ENCODE peak calls at places on chromosomes 2 and 18, in eight cellular contexts. V is tibial artery, I is prostate gland, P is esophagus squamous epithelium, M is astrocyte, X is HepG2, R is gastrocnemius medialis, Y is sigmoid colon. J is an unnamed sample. For H3K36me3 and H3K27me3, the result is how much of the 10 kb centered on the place peaks cover.

GRCh38 chr2:52144588-52144987 is 1112.7 kb upstream of the NRXN1 start:
- DNase-seq in R (no peak), V (no peak), M (no peak), Y (no peak), X (no peak), I (no peak), P (no peak), J (peak)

GRCh38 chr2:128661289-128661688 is 342.6 kb upstream of the HS6ST1 start:
- DNase-seq in Y (no peak), M (no peak), I (no peak), R (no peak), X (no peak), V (peak), P (no peak), J (no peak)

GRCh38 chr2:100752628-100753333 is 67.2 kb upstream of the NPAS2 start:
- DNase-seq in X (peak), I (no peak), M (peak), Y (no peak), P (no peak), V (no peak), R (no peak), J (no peak)

GRCh38 chr2:44273076-44273475 is 2.2 kb upstream of the SLC3A1 start:
- DNase-seq in R (no peak), I (no peak), P (no peak), M (no peak), Y (no peak), X (no peak), V (no peak), J (peak)

GRCh38 chr2:195737531-195738162 is 80.6 kb downstream of the SLC39A10 start:
- DNase-seq in M (no peak), R (no peak), X (no peak), V (no peak), Y (no peak), I (no peak), P (no peak), J (no peak)

GRCh38 chr2:27021253-27021801 is 11.4 kb upstream of the TMEM214 start:
- DNase-seq in V (peak), R (no peak), I (peak), Y (no peak), M (peak), P (no peak), X (peak), J (no peak)

GRCh38 chr2:174259981-174260380 is 11.6 kb upstream of the OLA1 start:
- DNase-seq in I (no peak), P (no peak), X (no peak), Y (no peak), V (no peak), M (peak), R (no peak), J (no peak)

GRCh38 chr2:218186355-218186766 is 19.6 kb upstream of the CXCR1 start:
- DNase-seq in X (peak), M (peak), Y (peak), I (peak), P (no peak), V (peak), R (peak), J (peak)

GRCh38 chr2:48952614-48953013 is 197.1 kb upstream of the LHCGR start:
- DNase-seq in X (no peak), Y (no peak), V (no peak), M (no peak), P (no peak), R (no peak), I (no peak), J (no peak)

GRCh38 chr18:68742206-68742605 is 27.3 kb upstream of the TMX3 start:
- DNase-seq in I (no peak), R (no peak), X (no peak), M (no peak), Y (no peak), V (no peak), P (no peak), J (no peak)

GRCh38 chr18:72834731-72835130 is 33.1 kb downstream of the NETO1 start:
- DNase-seq in R (no peak), M (no peak), I (no peak), Y (no peak), X (no peak), V (no peak), P (no peak), J (no peak)

GRCh38 chr2:19722486-19723420 is 179.0 kb downstream of the TTC32 start:
- DNase-seq in M (no peak), V (no peak), X (no peak), P (no peak), I (no peak), Y (peak), R (no peak), J (no peak)

GRCh38 chr2:206230060-206230890 is 44.2 kb upstream of the ZDBF2 start:
- DNase-seq in R (no peak), V (no peak), M (no peak), Y (no peak), P (no peak), I (no peak), X (no peak), J (peak)

GRCh38 chr2:72983500-72984039 is 66.3 kb downstream of the EMX1 start:
- DNase-seq in R (no peak), P (no peak), I (no peak), V (no peak), M (no peak), X (peak), Y (no peak), J (no peak)

GRCh38 chr2:60499082-60499429 is 54.4 kb downstream of the BCL11A start:
- DNase-seq in I (no peak), P (no peak), R (no peak), X (no peak), M (no peak), V (no peak), Y (no peak), J (no peak)

GRCh38 chr2:231068525-231069222 is 12.0 kb downstream of the PSMD1 start:
- DNase-seq in M (peak), P (no peak), I (no peak), Y (no peak), V (no peak), X (peak), R (no peak), J (no peak)

GRCh38 chr2:27901219-27901618 is 10.7 kb downstream of the BABAM2 start:
- DNase-seq in X (no peak), R (peak), V (no peak), I (no peak), M (peak), P (no peak), Y (no peak), J (no peak)

GRCh38 chr18:77090546-77091200 is 41.9 kb downstream of the MBP start:
- DNase-seq in X (no peak), Y (no peak), I (no peak), R (no peak), M (no peak), V (no peak), P (no peak), J (no peak)

GRCh38 chr18:79951545-79952456 is at the start of gene SLC66A2:
- DNase-seq in I (peak), M (peak), V (peak), R (peak), P (peak), Y (peak), X (peak), J (peak)

GRCh38 chr2:190466819-190467444 is 58.8 kb downstream of the MFSD6 start:
- DNase-seq in I (no peak), P (no peak), X (peak), Y (no peak), M (no peak), V (no peak), R (no peak), J (peak)

GRCh38 chr2:188456114-188456909 is 164.6 kb downstream of the GULP1 start:
- DNase-seq in M (no peak), I (no peak), X (no peak), R (no peak), P (no peak), Y (no peak), V (no peak), J (peak)

GRCh38 chr2:187338679-187339121 is 109.4 kb downstream of the CALCRL start:
- DNase-seq in R (no peak), X (no peak), V (peak), I (no peak), M (no peak), P (no peak), Y (no peak), J (no peak)

GRCh38 chr2:6637329-6637728 is 228.4 kb downstream of the CMPK2 start:
- DNase-seq in I (no peak), P (no peak), M (no peak), X (no peak), R (no peak), V (no peak), Y (no peak), J (no peak)

GRCh38 chr2:56624181-56624580 is 440.4 kb downstream of the CCDC85A start:
- DNase-seq in Y (no peak), P (no peak), V (no peak), M (no peak), X (no peak), I (no peak), R (no peak), J (no peak)

GRCh38 chr2:171513719-171514160 is 8.5 kb upstream of the CYBRD1 start:
- DNase-seq in I (no peak), X (no peak), V (no peak), R (no peak), Y (no peak), M (no peak), P (no peak), J (no peak)

GRCh38 chr18:77068321-77068841 is 64.2 kb downstream of the MBP start:
- DNase-seq in R (no peak), M (peak), P (no peak), Y (no peak), V (no peak), X (no peak), I (no peak), J (no peak)

GRCh38 chr18:49733896-49734585 is 79.3 kb downstream of the ACAA2 start:
- DNase-seq in X (no peak), P (no peak), M (no peak), R (no peak), V (no peak), I (no peak), Y (no peak), J (no peak)

GRCh38 chr2:132754867-132755472 is 85.0 kb upstream of the LYPD1 start:
- DNase-seq in M (no peak), X (no peak), P (no peak), V (no peak), Y (no peak), R (no peak), I (no peak), J (no peak)

GRCh38 chr2:11500702-11501303 is 33.0 kb upstream of the GREB1 start:
- DNase-seq in I (no peak), V (no peak), X (no peak), M (no peak), Y (no peak), R (no peak), P (no peak), J (no peak)

GRCh38 chr2:177556134-177556533 is 163.6 kb downstream of the AGPS start:
- DNase-seq in Y (no peak), I (no peak), V (no peak), M (no peak), R (no peak), P (no peak), X (no peak), J (no peak)

GRCh38 chr2:183209395-183210028 is 85.3 kb downstream of the NUP35 start:
- DNase-seq in X (no peak), R (no peak), V (no peak), P (no peak), M (no peak), Y (no peak), I (no peak), J (no peak)

GRCh38 chr2:33650171-33650570 is 51.1 kb upstream of the FAM98A start:
- DNase-seq in P (no peak), X (no peak), R (no peak), Y (no peak), V (no peak), I (no peak), M (no peak), J (no peak)

GRCh38 chr2:85851253-85851955 is 37.4 kb downstream of the ST3GAL5 start:
- DNase-seq in Y (peak), X (no peak), V (no peak), R (peak), I (peak), P (no peak), M (no peak), J (no peak)

GRCh38 chr2:73892631-73893329 is at the start of gene ACTG2:
- DNase-seq in I (no peak), M (peak), R (no peak), P (no peak), X (no peak), V (peak), Y (peak), J (peak)

GRCh38 chr2:131431336-131431735 is 44.6 kb upstream of the TUBA3D start:
- DNase-seq in V (no peak), P (no peak), R (no peak), M (peak), Y (no peak), I (no peak), X (no peak), J (no peak)

GRCh38 chr2:25279091-25279651 is 62.6 kb downstream of the DNMT3A start:
- DNase-seq in V (peak), R (peak), I (peak), X (no peak), P (peak), M (no peak), Y (peak), J (no peak)

GRCh38 chr2:188810591-188810990 is 163.6 kb upstream of the COL3A1 start:
- DNase-seq in M (peak), R (no peak), X (no peak), I (no peak), Y (no peak), V (no peak), P (no peak), J (no peak)

GRCh38 chr2:210167227-210167626 is 4.0 kb downstream of the KANSL1L start:
- DNase-seq in I (no peak), Y (no peak), V (no peak), R (no peak), P (no peak), M (peak), X (no peak), J (no peak)

GRCh38 chr2:159612255-159612901 is 4.0 kb downstream of the BAZ2B start:
- DNase-seq in V (no peak), I (no peak), Y (no peak), X (no peak), M (no peak), R (no peak), P (no peak), J (peak)

GRCh38 chr2:157853211-157853610 is 22.9 kb downstream of the ACVR1 start:
- DNase-seq in X (no peak), M (peak), I (no peak), V (no peak), P (no peak), Y (no peak), R (no peak), J (no peak)

GRCh38 chr2:28986429-28986828 is 5.3 kb downstream of the TOGARAM2 start:
- DNase-seq in P (no peak), R (no peak), Y (peak), M (no peak), V (no peak), X (no peak), I (no peak), J (no peak)
- H3K36me3 ChIP-seq in P (under half), R (under half), Y (under half), M (under half), V (under half), X (under half), I (under half), J (under half)

DNA sequence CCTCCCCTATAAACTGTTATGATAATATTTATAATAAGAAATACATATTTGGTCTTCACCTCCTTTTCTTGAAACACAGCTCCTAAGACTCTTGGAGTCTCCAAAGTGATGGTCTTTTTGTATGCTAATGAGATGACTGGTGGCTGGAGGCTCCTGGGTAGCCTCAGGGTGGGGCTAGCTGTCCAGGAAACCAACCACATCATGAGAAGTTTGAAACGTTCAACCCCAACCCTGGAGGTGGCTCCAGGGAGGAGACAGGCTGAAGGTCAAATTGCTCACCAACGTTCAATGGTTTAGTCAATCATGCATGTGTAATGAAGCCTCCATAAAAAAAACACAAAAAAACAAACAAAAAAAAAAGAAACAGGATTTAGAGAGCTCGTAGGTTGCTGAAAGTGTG is 298.7 kb upstream of the MGAT5 start:
- DNase-seq in Y (no peak), P (no peak), I (no peak), M (no peak), X (no peak), R (no peak), V (no peak), J (no peak)
- H3K27me3 ChIP-seq in Y (under half), P (under half), I (under half), M (under half), X (under half), R (under half), V (under half), J (under half)

DNA sequence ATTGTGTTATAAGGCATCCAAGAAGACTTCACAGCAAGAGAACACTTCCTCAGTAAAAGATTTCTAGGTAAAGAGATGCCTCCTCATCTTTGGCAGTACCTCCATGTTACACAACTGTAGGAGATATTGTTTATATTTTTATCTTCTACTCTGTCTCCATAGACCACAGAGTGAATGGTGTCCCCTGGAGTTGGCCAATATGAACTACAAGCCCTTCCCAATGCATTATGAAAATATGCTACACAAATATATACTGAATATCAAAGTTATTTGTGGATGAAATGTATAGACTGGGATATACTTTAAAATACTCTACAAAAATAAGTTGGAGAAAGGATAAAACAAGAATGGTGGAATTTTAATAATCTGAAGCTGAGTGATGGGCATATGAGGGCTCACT is 46.7 kb downstream of the MBOAT2 start:
- DNase-seq in Y (no peak), I (no peak), X (no peak), V (no peak), P (no peak), R (no peak), M (no peak), J (no peak)
- H3K36me3 ChIP-seq in Y (under half), I (under half), X (under half), V (under half), P (under half), R (under half), M (under half), J (under half)

DNA sequence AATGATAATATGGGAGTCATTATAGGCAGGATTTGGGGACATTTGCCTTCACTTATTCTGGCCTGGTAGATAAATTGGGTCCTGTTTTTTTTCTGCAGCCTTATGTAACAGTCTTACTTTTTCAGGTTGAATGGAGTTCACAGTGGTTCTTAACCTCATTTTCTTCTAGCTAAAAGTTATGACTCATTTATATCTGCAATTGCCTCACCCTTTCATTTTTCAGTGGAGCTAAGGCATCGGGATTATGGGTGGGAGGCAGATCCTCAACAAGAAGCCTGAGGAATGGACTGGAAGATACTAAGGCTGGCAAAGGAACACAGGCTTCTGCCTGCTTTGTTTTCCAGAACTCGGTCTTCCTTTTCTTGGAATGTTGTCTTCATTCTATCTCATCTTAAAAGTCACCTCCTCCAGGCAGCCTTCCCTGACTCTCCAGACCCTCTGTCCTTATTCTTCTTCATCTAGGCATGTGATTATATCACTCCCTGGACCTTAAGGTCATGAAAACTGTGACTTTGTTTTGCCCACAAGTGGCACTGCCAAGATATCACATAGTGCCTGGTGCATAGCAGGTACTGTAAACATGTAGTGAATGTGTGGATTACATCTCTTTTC is 41.0 kb upstream of the ACSL3 start:
- DNase-seq in P (no peak), V (no peak), X (no peak), Y (no peak), R (no peak), I (no peak), M (peak), J (no peak)
- H3K27me3 ChIP-seq in P (under half), V (under half), X (under half), Y (under half), R (under half), I (under half), M (under half), J (under half)